ENCODE peak calls at places on chromosomes 12 and 14, in four cellular contexts. One of them, this sample, is unnamed.

GRCh38 chr14:71236430-71236829 is 329.2 kb downstream of the PCNX1 start:
- DNase-seq in mesothelial cell of epicardium: no peak
- DNase-seq in activated T-helper 1 cell treated with Interleukin-2 at 50 U/mL for 16 hours: no peak
- DNase-seq in stimulated activated CD8-positive, alpha-beta memory T cell treated with anti-CD3 and anti-CD28 coated beads, Interleukin-7, amount 100 ng/mL, for 1 hour: no peak
- DNase-seq in this sample: no peak

GRCh38 chr14:32364941-32365340 is 35.8 kb downstream of the AKAP6 start:
- DNase-seq in stimulated activated CD8-positive, alpha-beta memory T cell treated with anti-CD3 and anti-CD28 coated beads, Interleukin-7, amount 100 ng/mL, for 1 hour: no peak
- DNase-seq in mesothelial cell of epicardium: no peak
- DNase-seq in activated T-helper 1 cell treated with Interleukin-2 at 50 U/mL for 16 hours: no peak
- DNase-seq in this sample: no peak

GRCh38 chr12:123160801-123161487 is 10.1 kb upstream of the PITPNM2 start:
- DNase-seq in activated T-helper 1 cell treated with Interleukin-2 at 50 U/mL for 16 hours: no peak
- DNase-seq in mesothelial cell of epicardium: no peak
- DNase-seq in stimulated activated CD8-positive, alpha-beta memory T cell treated with anti-CD3 and anti-CD28 coated beads, Interleukin-7, amount 100 ng/mL, for 1 hour: no peak
- DNase-seq in this sample: no peak

GRCh38 chr12:112169086-112169872 is 43.9 kb downstream of the TRAFD1 start:
- DNase-seq in mesothelial cell of epicardium: no peak
- DNase-seq in stimulated activated CD8-positive, alpha-beta memory T cell treated with anti-CD3 and anti-CD28 coated beads, Interleukin-7, amount 100 ng/mL, for 1 hour: no peak
- DNase-seq in activated T-helper 1 cell treated with Interleukin-2 at 50 U/mL for 16 hours: no peak
- DNase-seq in this sample: no peak

GRCh38 chr12:30962047-30962446 is 35.5 kb downstream of the TSPAN11 start:
- DNase-seq in mesothelial cell of epicardium: no peak
- DNase-seq in stimulated activated CD8-positive, alpha-beta memory T cell treated with anti-CD3 and anti-CD28 coated beads, Interleukin-7, amount 100 ng/mL, for 1 hour: no peak
- DNase-seq in activated T-helper 1 cell treated with Interleukin-2 at 50 U/mL for 16 hours: no peak
- DNase-seq in this sample: no peak

GRCh38 chr12:3049176-3049575 is 28.0 kb upstream of the TSPAN9 start:
- DNase-seq in stimulated activated CD8-positive, alpha-beta memory T cell treated with anti-CD3 and anti-CD28 coated beads, Interleukin-7, amount 100 ng/mL, for 1 hour: no peak
- DNase-seq in mesothelial cell of epicardium: no peak
- DNase-seq in activated T-helper 1 cell treated with Interleukin-2 at 50 U/mL for 16 hours: no peak
- DNase-seq in this sample: no peak

GRCh38 chr12:25648460-25648859 is 95.4 kb upstream of the LMNTD1 start:
- DNase-seq in mesothelial cell of epicardium: no peak
- DNase-seq in stimulated activated CD8-positive, alpha-beta memory T cell treated with anti-CD3 and anti-CD28 coated beads, Interleukin-7, amount 100 ng/mL, for 1 hour: no peak
- DNase-seq in activated T-helper 1 cell treated with Interleukin-2 at 50 U/mL for 16 hours: no peak
- DNase-seq in this sample: no peak

GRCh38 chr14:53180272-53181221 is 27.4 kb upstream of the DDHD1 start:
- DNase-seq in activated T-helper 1 cell treated with Interleukin-2 at 50 U/mL for 16 hours: peak; percentile 1
- DNase-seq in stimulated activated CD8-positive, alpha-beta memory T cell treated with anti-CD3 and anti-CD28 coated beads, Interleukin-7, amount 100 ng/mL, for 1 hour: peak; percentile 0
- DNase-seq in mesothelial cell of epicardium: no peak
- DNase-seq in this sample: no peak

This sample was measured in NCI-H1436.